ENCODE peak calls at places on chromosomes 1 and 21, in eight cellular contexts. R is tibial nerve; E is psoas muscle; C is adipocyte; J is testis; S is fibroblast of lung; P is CD8-positive, alpha-beta T cell; G is Caco-2. I is an unnamed sample.
A peak's percentile ranks its signal among the peaks of the same experiment; 100 is the strongest.

GRCh38 chr1:44246806-44247205 is 33.5 kb downstream of the DMAP1 start:
- DNase-seq in G (no peak), C (no peak), E (no peak), P (no peak), J (no peak), R (no peak), S (no peak), I (no peak)

GRCh38 chr1:43068911-43069310 is 103.2 kb downstream of the EBNA1BP2 start:
- DNase-seq in R (no peak), J (no peak), G (no peak), P (no peak), E (no peak), C (no peak), S (no peak), I (no peak)

GRCh38 chr1:72432645-72433267 is 150.4 kb upstream of the NEGR1 start:
- DNase-seq in J (no peak), E (no peak), S (no peak), C (no peak), R (no peak), P (no peak), G (no peak), I (no peak)

GRCh38 chr1:38586993-38587646 is 272.5 kb downstream of the RRAGC start:
- DNase-seq in G (peak; percentile 45), P (peak; percentile 57), R (no peak), C (peak; percentile 9), E (peak; percentile 57), J (peak; percentile 67), S (peak; percentile 9), I (peak; percentile 91)

GRCh38 chr1:235873045-235873444 is 6.3 kb upstream of the LYST start:
- DNase-seq in P (no peak), J (no peak), R (no peak), C (no peak), G (no peak), S (no peak), E (no peak), I (no peak)

GRCh38 chr21:33541756-33542639 is at the start of gene GART:
- DNase-seq in J (peak; percentile 88), C (peak; percentile 94), E (peak; percentile 92), R (peak; percentile 74), G (peak; percentile 90), P (peak; percentile 76), S (peak; percentile 68), I (peak; percentile 95)

GRCh38 chr1:72115290-72115689 is 167.0 kb downstream of the NEGR1 start:
- DNase-seq in P (no peak), S (no peak), J (no peak), C (no peak), E (no peak), R (no peak), G (no peak), I (no peak)

GRCh38 chr21:20086508-20086907 is 911.7 kb upstream of the NCAM2 start:
- DNase-seq in R (no peak), G (no peak), E (no peak), P (no peak), C (no peak), S (no peak), J (no peak), I (no peak)

GRCh38 chr1:31581821-31582810 is 5.8 kb downstream of the TINAGL1 start:
- DNase-seq in G (peak; percentile 53), R (no peak), J (peak; percentile 6), P (no peak), E (no peak), S (no peak), C (no peak), I (peak; percentile 40)

GRCh38 chr1:29974345-29974744 is 738.0 kb downstream of the PTPRU start:
- DNase-seq in J (no peak), C (peak; percentile 77), R (no peak), P (no peak), E (no peak), G (no peak), S (peak; percentile 2), I (peak; percentile 76)

GRCh38 chr1:35748326-35748725 is 21.5 kb downstream of the CLSPN start:
- DNase-seq in G (no peak), R (no peak), E (no peak), P (no peak), C (no peak), S (no peak), J (no peak), I (no peak)

GRCh38 chr1:234602334-234603220 is 7.4 kb downstream of the IRF2BP2 start:
- DNase-seq in P (no peak), C (peak; percentile 94), S (peak; percentile 96), E (no peak), J (no peak), R (no peak), G (peak; percentile 34), I (no peak)

GRCh38 chr1:36053978-36054377 is 29.9 kb upstream of the TEKT2 start:
- DNase-seq in E (no peak), S (no peak), R (no peak), C (no peak), P (no peak), J (no peak), G (no peak), I (no peak)

GRCh38 chr1:239647045-239647444 is 260.7 kb downstream of the CHRM3 start:
- DNase-seq in P (no peak), G (no peak), E (no peak), C (no peak), R (no peak), S (no peak), J (no peak), I (no peak)
- H3K9me3 ChIP-seq in P (no peaks in the 10 kb centered on the region), G (no peaks in the 10 kb centered on the region), E (no peaks in the 10 kb centered on the region), C (no peaks in the 10 kb centered on the region), R (no peaks in the 10 kb centered on the region), S (no peaks in the 10 kb centered on the region), J (no peaks in the 10 kb centered on the region), I (peaks cover 8% of the 10 kb centered on the region)

GRCh38 chr21:17802568-17802967 is 16.6 kb downstream of the C21orf91 start:
- DNase-seq in E (no peak), R (no peak), P (no peak), G (no peak), S (peak; percentile 31), C (peak; percentile 15), J (no peak), I (no peak)

GRCh38 chr21:17803536-17803935 is 15.6 kb downstream of the C21orf91 start:
- DNase-seq in R (no peak), S (no peak), C (no peak), E (no peak), J (no peak), P (no peak), G (no peak), I (no peak)

GRCh38 chr21:17805966-17806365 is 13.2 kb downstream of the C21orf91 start:
- DNase-seq in G (no peak), E (no peak), R (no peak), P (no peak), J (no peak), C (no peak), S (no peak), I (no peak)
- H3K36me3 ChIP-seq in G (peaks cover 7% of the 10 kb centered on the region), E (peaks cover 33% of the 10 kb centered on the region), R (peaks cover 80% of the 10 kb centered on the region), P (peaks cover 24% of the 10 kb centered on the region), J (no peaks in the 10 kb centered on the region), C (peaks cover 26% of the 10 kb centered on the region), S (peaks cover 2% of the 10 kb centered on the region), I (peaks cover 94% of the 10 kb centered on the region)

GRCh38 chr1:173171152-173171551 is 36.0 kb downstream of the TNFSF4 start:
- DNase-seq in E (no peak), C (no peak), R (no peak), S (no peak), J (no peak), P (no peak), G (no peak), I (no peak)
- H3K9me3 ChIP-seq in E (peaks cover 6% of the 10 kb centered on the region), C (peaks cover 22% of the 10 kb centered on the region), R (no peaks in the 10 kb centered on the region), S (no peaks in the 10 kb centered on the region), J (no peaks in the 10 kb centered on the region), P (peaks cover 8% of the 10 kb centered on the region), G (peaks cover 8% of the 10 kb centered on the region), I (peaks cover 32% of the 10 kb centered on the region)

DNA sequence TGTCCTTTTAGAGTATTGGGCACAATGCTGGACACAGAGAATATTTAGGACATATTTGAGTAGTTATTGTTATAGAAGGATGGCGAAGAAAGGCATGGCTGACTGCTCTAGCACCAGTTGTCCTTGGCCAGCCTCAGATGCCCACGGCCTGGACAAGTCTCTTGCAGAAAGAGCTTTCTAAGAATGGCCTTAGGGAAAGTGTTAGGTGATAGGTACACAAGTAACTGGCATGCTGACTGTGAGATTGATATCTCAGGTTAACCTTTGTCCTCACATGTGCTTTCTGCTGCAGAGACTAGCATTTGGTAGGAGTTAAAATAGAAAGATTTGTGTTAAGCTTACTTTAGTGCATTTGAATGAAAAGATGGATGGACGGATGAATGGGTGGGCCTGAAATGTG is 10.1 kb downstream of the SFT2D2 start:
- DNase-seq in J (no peak), E (no peak), P (no peak), R (no peak), C (no peak), S (no peak), G (peak; percentile 13), I (no peak)
- H3K36me3 ChIP-seq in J (no peaks in the 10 kb centered on the region), E (peaks cover 99% of the 10 kb centered on the region), P (peaks cover 12% of the 10 kb centered on the region), R (peaks cover 88% of the 10 kb centered on the region), C (peaks cover 79% of the 10 kb centered on the region), S (peaks cover 8% of the 10 kb centered on the region), G (peaks cover 3% of the 10 kb centered on the region), I (peaks cover 76% of the 10 kb centered on the region)

GRCh38 chr1:48943826-48944225 is 167.1 kb upstream of the BEND5 start:
- DNase-seq in G (no peak), P (no peak), J (no peak), R (no peak), E (no peak), C (no peak), S (no peak), I (no peak)
- H3K9me3 ChIP-seq in G (no peaks in the 10 kb centered on the region), P (no peaks in the 10 kb centered on the region), J (no peaks in the 10 kb centered on the region), R (no peaks in the 10 kb centered on the region), E (no peaks in the 10 kb centered on the region), C (no peaks in the 10 kb centered on the region), S (no peaks in the 10 kb centered on the region), I (peaks cover 5% of the 10 kb centered on the region)

GRCh38 chr1:204445860-204446412 is 34.3 kb upstream of the PPP1R15B start:
- DNase-seq in R (no peak), G (peak; percentile 69), C (peak; percentile 49), E (peak; percentile 75), S (peak; percentile 19), P (peak; percentile 55), J (no peak), I (peak; percentile 95)

GRCh38 chr1:204447736-204448135 is 36.1 kb upstream of the PPP1R15B start:
- DNase-seq in R (no peak), S (no peak), P (no peak), C (no peak), J (no peak), E (no peak), G (no peak), I (no peak)

GRCh38 chr1:204447220-204447619 is 35.6 kb upstream of the PPP1R15B start:
- DNase-seq in J (no peak), C (no peak), E (no peak), S (no peak), G (no peak), R (no peak), P (no peak), I (no peak)

GRCh38 chr1:204448321-204448964 is 36.8 kb upstream of the PPP1R15B start:
- DNase-seq in R (no peak), P (no peak), E (no peak), G (no peak), J (no peak), C (no peak), S (no peak), I (no peak)

GRCh38 chr1:204446413-204447111 is 34.9 kb upstream of the PPP1R15B start:
- DNase-seq in S (peak; percentile 67), C (peak; percentile 75), J (peak; percentile 69), R (no peak), G (peak; percentile 81), E (peak; percentile 89), P (peak; percentile 80), I (peak; percentile 96)
- H3K36me3 ChIP-seq in S (no peaks in the 10 kb centered on the region), C (peaks cover 44% of the 10 kb centered on the region), J (no peaks in the 10 kb centered on the region), R (peaks cover 84% of the 10 kb centered on the region), G (peaks cover 4% of the 10 kb centered on the region), E (peaks cover 65% of the 10 kb centered on the region), P (peaks cover 32% of the 10 kb centered on the region), I (peaks cover 45% of the 10 kb centered on the region)